ENCODE peak calls at places on chromosomes 4 and X, in four cellular contexts. A, U, J and C are unnamed samples. For H3K4me1 and H3K9me3, the result is how much of the 10 kb centered on the place peaks cover.

GRCh38 chr4:86497980-86498379 is 96.1 kb upstream of the PTPN13 start:
- DNase-seq in A (no peak), U (no peak), J (no peak), C (peak)

GRCh38 chr4:85153221-85153620 is 186.7 kb upstream of the WDFY3 start:
- DNase-seq in U (no peak), J (no peak), A (no peak), C (no peak)

GRCh38 chrX:46649421-46650260 is 76.1 kb downstream of the CHST7 start:
- DNase-seq in A (no peak), U (peak), J (peak), C (peak)

GRCh38 chr4:186820371-186820990 is 96.8 kb upstream of the FAT1 start:
- DNase-seq in A (no peak), U (no peak), J (peak), C (no peak)

GRCh38 chrX:93422693-93423092 is 250.7 kb downstream of the NAP1L3 start:
- DNase-seq in U (peak), A (no peak), J (peak), C (no peak)

GRCh38 chrX:40172169-40172979 is 74.6 kb upstream of the BCOR start:
- DNase-seq in U (peak), J (peak), A (peak), C (peak)

GRCh38 chr4:39255266-39255665 is 72.9 kb downstream of the WDR19 start:
- DNase-seq in U (no peak), A (no peak), J (no peak), C (no peak)

GRCh38 chrX:20397587-20397986 is 130.9 kb upstream of the RPS6KA3 start:
- DNase-seq in A (no peak), U (no peak), J (no peak), C (no peak)

GRCh38 chrX:24424948-24425347 is 40.1 kb upstream of the PDK3 start:
- DNase-seq in U (no peak), J (no peak), A (peak), C (no peak)

GRCh38 chrX:120446503-120446902 is 22.6 kb downstream of the LAMP2 start:
- DNase-seq in A (no peak), U (no peak), J (peak), C (peak)

GRCh38 chr4:152988721-152989553 is 52.8 kb downstream of the FHDC1 start:
- DNase-seq in A (no peak), J (no peak), U (no peak), C (no peak)

GRCh38 chr4:70948665-70949284 is 44.7 kb upstream of the DCK start:
- DNase-seq in A (no peak), U (no peak), J (no peak), C (no peak)

GRCh38 chr4:143202824-143203223 is 18.1 kb downstream of the USP38 start:
- DNase-seq in U (no peak), A (no peak), J (no peak), C (no peak)

GRCh38 chr4:164918956-164919355 is 42.0 kb downstream of the APELA start:
- DNase-seq in J (no peak), A (no peak), U (no peak), C (no peak)

GRCh38 chr4:140135529-140136021 is 18.4 kb downstream of the MAML3 start:
- DNase-seq in J (peak), A (no peak), U (no peak), C (no peak)

GRCh38 chr4:68693325-68694075 is 23.0 kb upstream of the UGT2B15 start:
- DNase-seq in A (no peak), J (no peak), U (no peak), C (no peak)

GRCh38 chr4:70992354-70992753 is 1.1 kb upstream of the DCK start:
- DNase-seq in A (no peak), J (peak), U (peak), C (no peak)

GRCh38 chr4:145492376-145492775 is 10.7 kb downstream of the SMAD1 start:
- DNase-seq in J (no peak), U (no peak), A (no peak), C (no peak)

GRCh38 chr4:24666316-24666715 is 82.0 kb upstream of the DHX15 start:
- DNase-seq in A (no peak), J (no peak), U (no peak), C (no peak)

GRCh38 chr4:121696140-121696640 is 590 bp downstream of the ANXA5 start:
- DNase-seq in J (peak), A (peak), U (no peak), C (peak)

GRCh38 chrX:9144643-9145290 is 110.8 kb upstream of the FAM9B start:
- DNase-seq in A (no peak), J (no peak), U (no peak), C (no peak)

GRCh38 chr4:54386270-54386669 is 157.2 kb downstream of the PDGFRA start:
- DNase-seq in J (no peak), A (no peak), U (no peak), C (no peak)

GRCh38 chr4:14855719-14856075 is 146.6 kb upstream of the CPEB2 start:
- DNase-seq in A (no peak), U (no peak), J (no peak), C (no peak)

GRCh38 chr4:38674206-38675144 is 10.5 kb downstream of the KLF3 start:
- DNase-seq in A (no peak), J (peak), U (no peak), C (no peak)

GRCh38 chr4:70183168-70183939 is 12.2 kb upstream of the ODAM start:
- DNase-seq in J (peak), A (no peak), U (peak), C (no peak)

GRCh38 chr4:111775908-111776307 is 369.3 kb upstream of the FAM241A start:
- DNase-seq in U (no peak), A (no peak), J (no peak), C (no peak)

GRCh38 chrX:17738737-17739535 is 1.6 kb downstream of the SCML1 start:
- DNase-seq in A (no peak), J (no peak), U (no peak), C (no peak)

DNA sequence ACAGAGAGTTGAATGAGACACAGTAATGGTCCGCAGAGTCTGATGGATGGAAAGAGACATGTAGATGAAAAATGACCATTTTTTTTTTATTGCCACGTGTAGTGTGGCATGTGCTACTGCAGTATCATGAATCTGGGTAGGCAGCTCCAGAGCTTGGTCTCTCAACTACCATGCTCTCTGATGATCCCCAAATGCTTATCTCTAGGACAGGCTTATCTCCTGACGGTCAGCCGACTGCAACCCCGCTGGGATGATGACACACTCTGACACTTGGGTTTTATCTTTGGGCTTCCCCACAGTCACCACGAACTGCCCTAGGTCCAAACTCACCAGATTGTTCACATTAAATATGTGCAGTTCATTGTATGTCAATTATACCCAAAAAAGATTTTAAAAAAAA is 239.7 kb downstream of the QDPR start:
- DNase-seq in A (no peak), J (no peak), U (no peak), C (no peak)
- H3K4me1 ChIP-seq in A (under half), J (under half), U (under half), C (under half)

GRCh38 chr4:252065-252601 is 53.1 kb downstream of the ZNF732 start:
- DNase-seq in U (no peak), J (no peak), A (no peak), C (no peak)

GRCh38 chr4:253936-254756 is 51.1 kb downstream of the ZNF732 start:
- DNase-seq in J (no peak), U (no peak), A (no peak), C (no peak)

GRCh38 chr4:256492-256891 is 48.8 kb downstream of the ZNF732 start:
- DNase-seq in A (no peak), U (no peak), J (no peak), C (no peak)
- H3K9me3 ChIP-seq in A (half or more), U (half or more), J (under half), C (under half)

GRCh38 chrX:154329284-154329683 is 33.7 kb downstream of the TKTL1 start:
- DNase-seq in A (no peak), U (no peak), J (no peak), C (no peak)
- H3K4me1 ChIP-seq in A (under half), U (under half), J (under half), C (under half)

GRCh38 chr4:29309050-29309449 is 1411.1 kb upstream of the PCDH7 start:
- DNase-seq in U (no peak), J (no peak), A (no peak), C (no peak)
- H3K9me3 ChIP-seq in U (under half), J (under half), A (under half), C (under half)